ENCODE peak calls at places on chromosomes 16 and 17, in seven cellular contexts. One of them, this sample, is unnamed.
A peak's percentile ranks its signal among the peaks of the same experiment; 100 is the strongest.

GRCh38 chr16:53080345-53081031 is 25.7 kb downstream of the CHD9 start:
- DNase-seq in keratinocyte: peak; percentile 60
- DNase-seq in transverse colon: peak; percentile 29
- DNase-seq in left ventricle myocardium inferior: peak; percentile 61
- DNase-seq in kidney: peak; percentile 74
- DNase-seq in MM.1S: no peak
- DNase-seq in upper lobe of right lung: no peak
- DNase-seq in this sample: peak; percentile 69

GRCh38 chr16:27817038-27817437 is 246.5 kb downstream of the GSG1L start:
- DNase-seq in upper lobe of right lung: peak; percentile 38
- DNase-seq in keratinocyte: no peak
- DNase-seq in MM.1S: no peak
- DNase-seq in kidney: no peak
- DNase-seq in transverse colon: no peak
- DNase-seq in left ventricle myocardium inferior: no peak
- DNase-seq in this sample: no peak

GRCh38 chr16:75420987-75421819 is 12.1 kb downstream of the CFDP1 start:
- DNase-seq in kidney: peak; percentile 92
- DNase-seq in left ventricle myocardium inferior: peak; percentile 85
- DNase-seq in upper lobe of right lung: peak; percentile 87
- DNase-seq in MM.1S: no peak
- DNase-seq in keratinocyte: no peak
- DNase-seq in transverse colon: peak; percentile 82
- DNase-seq in this sample: no peak

GRCh38 chr17:75619506-75620431 is 13.5 kb upstream of the SMIM5 start:
- DNase-seq in transverse colon: no peak
- DNase-seq in kidney: no peak
- DNase-seq in left ventricle myocardium inferior: peak; percentile 21
- DNase-seq in MM.1S: peak; percentile 30
- DNase-seq in upper lobe of right lung: no peak
- DNase-seq in keratinocyte: no peak
- DNase-seq in this sample: peak; percentile 52

GRCh38 chr16:76235025-76235424 is 42.2 kb upstream of the CNTNAP4 start:
- DNase-seq in MM.1S: no peak
- DNase-seq in transverse colon: no peak
- DNase-seq in keratinocyte: no peak
- DNase-seq in left ventricle myocardium inferior: no peak
- DNase-seq in kidney: peak; percentile 59
- DNase-seq in upper lobe of right lung: no peak
- DNase-seq in this sample: no peak

GRCh38 chr16:69260019-69260418 is 51.1 kb upstream of the VPS4A start:
- DNase-seq in transverse colon: no peak
- DNase-seq in keratinocyte: no peak
- DNase-seq in left ventricle myocardium inferior: no peak
- DNase-seq in kidney: no peak
- DNase-seq in upper lobe of right lung: no peak
- DNase-seq in MM.1S: no peak
- DNase-seq in this sample: no peak

GRCh38 chr16:46894011-46894672 is 10.0 kb downstream of the GPT2 start:
- DNase-seq in upper lobe of right lung: no peak
- DNase-seq in MM.1S: no peak
- DNase-seq in kidney: no peak
- DNase-seq in keratinocyte: no peak
- DNase-seq in left ventricle myocardium inferior: peak; percentile 53
- DNase-seq in transverse colon: no peak
- DNase-seq in this sample: no peak

GRCh38 chr16:50263940-50264929 is 2.1 kb upstream of the ADCY7 start:
- DNase-seq in left ventricle myocardium inferior: no peak
- DNase-seq in upper lobe of right lung: no peak
- DNase-seq in MM.1S: no peak
- DNase-seq in transverse colon: no peak
- DNase-seq in keratinocyte: no peak
- DNase-seq in kidney: peak; percentile 9
- DNase-seq in this sample: peak; percentile 63

GRCh38 chr17:2084766-2085647 is 30.1 kb downstream of the HIC1 start:
- DNase-seq in left ventricle myocardium inferior: no peak
- DNase-seq in kidney: peak; percentile 89
- DNase-seq in upper lobe of right lung: no peak
- DNase-seq in keratinocyte: no peak
- DNase-seq in transverse colon: peak; percentile 87
- DNase-seq in MM.1S: no peak
- DNase-seq in this sample: peak; percentile 53

GRCh38 chr16:70682239-70683145 is 3.4 kb downstream of the MTSS2 start:
- DNase-seq in MM.1S: no peak
- DNase-seq in keratinocyte: no peak
- DNase-seq in upper lobe of right lung: no peak
- DNase-seq in transverse colon: no peak
- DNase-seq in left ventricle myocardium inferior: peak; percentile 14
- DNase-seq in kidney: peak; percentile 53
- DNase-seq in this sample: no peak

GRCh38 chr16:86836503-86837125 is 258.3 kb downstream of the FOXL1 start:
- DNase-seq in upper lobe of right lung: no peak
- DNase-seq in kidney: no peak
- DNase-seq in left ventricle myocardium inferior: no peak
- DNase-seq in keratinocyte: no peak
- DNase-seq in MM.1S: no peak
- DNase-seq in transverse colon: no peak
- DNase-seq in this sample: peak; percentile 51

GRCh38 chr17:44733753-44734152 is 25.0 kb upstream of the ADAM11 start:
- DNase-seq in transverse colon: no peak
- DNase-seq in kidney: no peak
- DNase-seq in keratinocyte: no peak
- DNase-seq in left ventricle myocardium inferior: no peak
- DNase-seq in MM.1S: no peak
- DNase-seq in upper lobe of right lung: no peak
- DNase-seq in this sample: peak; percentile 50

GRCh38 chr17:68437979-68438877 is 19.1 kb downstream of the WIPI1 start:
- DNase-seq in keratinocyte: no peak
- DNase-seq in left ventricle myocardium inferior: peak; percentile 51
- DNase-seq in MM.1S: peak; percentile 89
- DNase-seq in upper lobe of right lung: no peak
- DNase-seq in kidney: no peak
- DNase-seq in transverse colon: peak; percentile 68
- DNase-seq in this sample: no peak

GRCh38 chr16:49698931-49699715 is 156.8 kb downstream of the ZNF423 start:
- DNase-seq in MM.1S: no peak
- DNase-seq in left ventricle myocardium inferior: peak; percentile 72
- DNase-seq in kidney: no peak
- DNase-seq in transverse colon: no peak
- DNase-seq in upper lobe of right lung: no peak
- DNase-seq in keratinocyte: no peak
- DNase-seq in this sample: no peak

GRCh38 chr17:14211778-14212177 is 24.9 kb downstream of the CDRT15 start:
- DNase-seq in kidney: peak; percentile 76
- DNase-seq in transverse colon: no peak
- DNase-seq in keratinocyte: no peak
- DNase-seq in left ventricle myocardium inferior: peak; percentile 32
- DNase-seq in upper lobe of right lung: peak; percentile 72
- DNase-seq in MM.1S: no peak
- DNase-seq in this sample: no peak

GRCh38 chr17:80789356-80789902 is 202.2 kb upstream of the CHMP6 start:
- DNase-seq in kidney: no peak
- DNase-seq in upper lobe of right lung: no peak
- DNase-seq in transverse colon: no peak
- DNase-seq in MM.1S: no peak
- DNase-seq in keratinocyte: no peak
- DNase-seq in left ventricle myocardium inferior: no peak
- DNase-seq in this sample: peak; percentile 84

GRCh38 chr17:14301279-14301760 is 439 bp downstream of the HS3ST3B1 start:
- DNase-seq in kidney: peak; percentile 79
- DNase-seq in left ventricle myocardium inferior: peak; percentile 19
- DNase-seq in upper lobe of right lung: no peak
- DNase-seq in transverse colon: no peak
- DNase-seq in MM.1S: no peak
- DNase-seq in keratinocyte: no peak
- DNase-seq in this sample: no peak

GRCh38 chr17:65953316-65954147 is 238.4 kb downstream of the CEP112 start:
- DNase-seq in keratinocyte: no peak
- DNase-seq in left ventricle myocardium inferior: no peak
- DNase-seq in MM.1S: no peak
- DNase-seq in kidney: no peak
- DNase-seq in transverse colon: no peak
- DNase-seq in upper lobe of right lung: no peak
- DNase-seq in this sample: no peak

GRCh38 chr16:84175351-84176081 is 11.3 kb downstream of the TAF1C start:
- DNase-seq in kidney: no peak
- DNase-seq in left ventricle myocardium inferior: no peak
- DNase-seq in keratinocyte: no peak
- DNase-seq in MM.1S: peak; percentile 39
- DNase-seq in upper lobe of right lung: no peak
- DNase-seq in transverse colon: peak; percentile 58
- DNase-seq in this sample: peak; percentile 72

GRCh38 chr16:825298-826061 is 24.9 kb upstream of the GNG13 start:
- DNase-seq in MM.1S: no peak
- DNase-seq in upper lobe of right lung: no peak
- DNase-seq in keratinocyte: no peak
- DNase-seq in kidney: peak; percentile 62
- DNase-seq in transverse colon: no peak
- DNase-seq in left ventricle myocardium inferior: no peak
- DNase-seq in this sample: no peak

GRCh38 chr16:50065241-50065623 is 538 bp upstream of the HEATR3 start:
- DNase-seq in left ventricle myocardium inferior: no peak
- DNase-seq in upper lobe of right lung: no peak
- DNase-seq in keratinocyte: no peak
- DNase-seq in MM.1S: no peak
- DNase-seq in kidney: no peak
- DNase-seq in transverse colon: no peak
- DNase-seq in this sample: no peak

GRCh38 chr16:16082255-16082654 is 132.8 kb downstream of the ABCC1 start:
- DNase-seq in keratinocyte: no peak
- DNase-seq in kidney: no peak
- DNase-seq in left ventricle myocardium inferior: no peak
- DNase-seq in upper lobe of right lung: no peak
- DNase-seq in transverse colon: no peak
- DNase-seq in MM.1S: no peak
- DNase-seq in this sample: no peak

GRCh38 chr17:69961488-69962145 is 113.4 kb upstream of the KCNJ16 start:
- DNase-seq in upper lobe of right lung: no peak
- DNase-seq in left ventricle myocardium inferior: no peak
- DNase-seq in transverse colon: peak; percentile 8
- DNase-seq in kidney: no peak
- DNase-seq in keratinocyte: no peak
- DNase-seq in MM.1S: peak; percentile 35
- DNase-seq in this sample: peak; percentile 34

GRCh38 chr16:81567087-81567486 is 122.5 kb downstream of the CMIP start:
- DNase-seq in transverse colon: no peak
- DNase-seq in upper lobe of right lung: no peak
- DNase-seq in keratinocyte: no peak
- DNase-seq in kidney: peak; percentile 31
- DNase-seq in left ventricle myocardium inferior: no peak
- DNase-seq in MM.1S: no peak
- DNase-seq in this sample: no peak
- H3K4me1 ChIP-seq in transverse colon: peaks cover 24% of the 10 kb centered on the region
- H3K4me1 ChIP-seq in upper lobe of right lung: no peaks in the 10 kb centered on the region
- H3K4me1 ChIP-seq in keratinocyte: peaks cover 34% of the 10 kb centered on the region
- H3K4me1 ChIP-seq in kidney: peaks cover 15% of the 10 kb centered on the region
- H3K4me1 ChIP-seq in left ventricle myocardium inferior: peaks cover 13% of the 10 kb centered on the region
- H3K4me1 ChIP-seq in MM.1S: no peaks in the 10 kb centered on the region
- H3K4me1 ChIP-seq in this sample: peaks cover 17% of the 10 kb centered on the region

GRCh38 chr16:58107228-58107627 is 22.0 kb downstream of the CFAP20 start:
- DNase-seq in kidney: no peak
- DNase-seq in keratinocyte: no peak
- DNase-seq in left ventricle myocardium inferior: no peak
- DNase-seq in MM.1S: no peak
- DNase-seq in transverse colon: no peak
- DNase-seq in upper lobe of right lung: no peak
- DNase-seq in this sample: no peak
- TF ChIP-seq CTCF in kidney: no peak
- TF ChIP-seq CTCF in keratinocyte: no peak
- TF ChIP-seq CTCF in left ventricle myocardium inferior: no peak
- TF ChIP-seq CTCF in MM.1S: no peak
- TF ChIP-seq CTCF in transverse colon: no peak
- TF ChIP-seq CTCF in upper lobe of right lung: no peak
- TF ChIP-seq CTCF in this sample: no peak

DNA sequence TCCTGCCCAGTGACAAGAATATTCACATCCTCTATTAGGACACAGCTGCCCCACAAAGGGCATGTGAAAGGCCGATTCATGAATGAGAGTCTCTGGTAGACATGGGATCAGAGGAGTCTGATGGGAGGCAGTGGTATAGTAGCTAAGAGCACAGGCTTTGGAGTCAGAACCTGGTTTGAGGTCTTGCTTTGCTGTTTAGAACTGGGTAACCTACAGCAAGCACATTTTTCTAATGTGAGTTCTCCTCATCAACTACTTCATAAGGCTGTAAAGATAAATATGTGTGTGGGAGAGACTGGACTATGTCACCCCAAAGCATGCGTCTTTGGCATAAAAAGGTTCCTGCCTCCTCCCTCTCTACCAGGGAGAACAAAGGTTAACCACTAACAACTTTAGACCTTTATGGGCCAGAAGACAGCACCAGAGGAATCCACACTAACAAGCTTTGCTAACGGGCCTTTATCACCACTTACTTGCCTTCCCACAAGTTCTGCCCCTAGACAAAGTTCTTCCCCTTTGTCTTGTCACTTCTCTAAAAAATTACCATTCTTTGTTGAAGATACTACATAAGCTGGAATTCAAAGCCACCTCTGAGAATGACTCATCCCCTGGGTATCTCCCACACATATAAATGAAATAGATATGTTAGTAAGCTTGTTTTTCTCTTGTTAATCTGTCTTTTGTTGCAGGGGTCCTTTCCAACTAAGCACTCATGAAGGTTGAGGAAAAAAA is 21.1 kb downstream of the CDR2 start:
- DNase-seq in left ventricle myocardium inferior: no peak
- DNase-seq in transverse colon: peak; percentile 32
- DNase-seq in MM.1S: no peak
- DNase-seq in keratinocyte: no peak
- DNase-seq in kidney: no peak
- DNase-seq in upper lobe of right lung: no peak
- DNase-seq in this sample: peak; percentile 55
- H3K4me3 ChIP-seq in left ventricle myocardium inferior: no peak overlapping the region
- H3K4me3 ChIP-seq in transverse colon: no peak overlapping the region
- H3K4me3 ChIP-seq in MM.1S: no peak overlapping the region
- H3K4me3 ChIP-seq in keratinocyte: no peak overlapping the region
- H3K4me3 ChIP-seq in kidney: no peak overlapping the region
- H3K4me3 ChIP-seq in upper lobe of right lung: no peak overlapping the region
- H3K4me3 ChIP-seq in this sample: no peak overlapping the region

GRCh38 chr17:77439382-77440013 is 298.7 kb downstream of the SEC14L1 start:
- DNase-seq in kidney: no peak
- DNase-seq in upper lobe of right lung: no peak
- DNase-seq in keratinocyte: no peak
- DNase-seq in left ventricle myocardium inferior: peak; percentile 36
- DNase-seq in transverse colon: no peak
- DNase-seq in MM.1S: no peak
- DNase-seq in this sample: no peak

GRCh38 chr17:77437747-77438146 is 297.0 kb downstream of the SEC14L1 start:
- DNase-seq in kidney: no peak
- DNase-seq in keratinocyte: no peak
- DNase-seq in upper lobe of right lung: no peak
- DNase-seq in transverse colon: no peak
- DNase-seq in left ventricle myocardium inferior: no peak
- DNase-seq in MM.1S: no peak
- DNase-seq in this sample: no peak

GRCh38 chr17:77437017-77437416 is 296.2 kb downstream of the SEC14L1 start:
- DNase-seq in MM.1S: no peak
- DNase-seq in keratinocyte: no peak
- DNase-seq in upper lobe of right lung: no peak
- DNase-seq in left ventricle myocardium inferior: peak; percentile 70
- DNase-seq in transverse colon: peak; percentile 42
- DNase-seq in kidney: no peak
- DNase-seq in this sample: peak; percentile 35

GRCh38 chr17:77436481-77436880 is 295.7 kb downstream of the SEC14L1 start:
- DNase-seq in transverse colon: no peak
- DNase-seq in kidney: no peak
- DNase-seq in upper lobe of right lung: no peak
- DNase-seq in keratinocyte: no peak
- DNase-seq in MM.1S: no peak
- DNase-seq in left ventricle myocardium inferior: no peak
- DNase-seq in this sample: no peak

GRCh38 chr17:77438241-77439204 is 297.8 kb downstream of the SEC14L1 start:
- DNase-seq in MM.1S: no peak
- DNase-seq in kidney: no peak
- DNase-seq in keratinocyte: no peak
- DNase-seq in left ventricle myocardium inferior: no peak
- DNase-seq in transverse colon: no peak
- DNase-seq in upper lobe of right lung: no peak
- DNase-seq in this sample: no peak
- H3K4me1 ChIP-seq in MM.1S: peaks cover 48% of the 10 kb centered on the region
- H3K4me1 ChIP-seq in kidney: peaks cover 18% of the 10 kb centered on the region
- H3K4me1 ChIP-seq in keratinocyte: peaks cover 18% of the 10 kb centered on the region
- H3K4me1 ChIP-seq in left ventricle myocardium inferior: peaks cover 96% of the 10 kb centered on the region
- H3K4me1 ChIP-seq in transverse colon: peaks cover 98% of the 10 kb centered on the region
- H3K4me1 ChIP-seq in upper lobe of right lung: peaks cover 86% of the 10 kb centered on the region
- H3K4me1 ChIP-seq in this sample: no peaks in the 10 kb centered on the region

This sample was measured in PC-3.